ENCODE peak calls at places on chromosomes 3 and 15, in four cellular contexts. F is NCI-H1105 treated with DMSO at 0.1 percent for 48 hours, T is T-helper 2 cell, Z is neural progenitor cell. W is an unnamed sample.

GRCh38 chr3:149151843-149152242 is 22.4 kb downstream of the HPS3 start:
- DNase-seq in Z (no peak), F (no peak), T (no peak), W (no peak)

GRCh38 chr15:89912674-89913396 is at the start of gene ARPIN:
- DNase-seq in T (peak), F (no peak), Z (peak), W (peak)

GRCh38 chr3:147589016-147589415 is 179.9 kb downstream of the ZIC1 start:
- DNase-seq in T (no peak), F (no peak), Z (no peak), W (no peak)

GRCh38 chr3:126155280-126155640 is 25.1 kb downstream of the ALDH1L1 start:
- DNase-seq in T (no peak), F (no peak), Z (no peak), W (no peak)

GRCh38 chr3:64983583-64984359 is 296.0 kb upstream of the ADAMTS9 start:
- DNase-seq in T (no peak), Z (peak), F (no peak), W (no peak)

GRCh38 chr3:188196232-188196990 is 42.5 kb downstream of the LPP start:
- DNase-seq in F (no peak), T (no peak), Z (no peak), W (no peak)

GRCh38 chr15:76799760-76800159 is 105.4 kb downstream of the SCAPER start:
- DNase-seq in T (no peak), Z (no peak), F (no peak), W (no peak)

GRCh38 chr3:27097171-27097570 is 272.0 kb downstream of the NEK10 start:
- DNase-seq in T (no peak), F (no peak), Z (no peak), W (no peak)

GRCh38 chr15:83127547-83128150 is 20.2 kb downstream of the TM6SF1 start:
- DNase-seq in F (no peak), T (no peak), Z (no peak), W (no peak)

GRCh38 chr3:40223856-40224255 is 85.7 kb upstream of the EIF1B start:
- DNase-seq in T (no peak), Z (no peak), F (no peak), W (no peak)

GRCh38 chr3:156449712-156450574 is 105.0 kb downstream of the SSR3 start:
- DNase-seq in T (peak), F (peak), Z (peak), W (no peak)

GRCh38 chr3:98699132-98699531 is 64.0 kb upstream of the ST3GAL6 start:
- DNase-seq in F (no peak), Z (no peak), T (no peak), W (no peak)

GRCh38 chr3:134373942-134374790 is at the start of gene AMOTL2:
- DNase-seq in Z (peak), T (peak), F (peak), W (peak)

GRCh38 chr3:112561085-112561692 is 573 bp downstream of the ATG3 start:
- DNase-seq in T (peak), Z (peak), F (peak), W (peak)

GRCh38 chr3:173708191-173708590 is 310.6 kb downstream of the NLGN1 start:
- DNase-seq in T (no peak), Z (no peak), F (no peak), W (peak)

GRCh38 chr3:71031151-71031550 is 552.4 kb downstream of the FOXP1 start:
- DNase-seq in Z (no peak), T (no peak), F (no peak), W (no peak)

GRCh38 chr3:185150561-185150960 is 2.3 kb downstream of the C3orf70 start:
- DNase-seq in Z (no peak), F (no peak), T (no peak), W (no peak)

GRCh38 chr3:47495886-47496285 is 17.6 kb downstream of the ELP6 start:
- DNase-seq in T (no peak), F (no peak), Z (no peak), W (no peak)

GRCh38 chr3:132536442-132537153 is 60.5 kb upstream of the ACKR4 start:
- DNase-seq in F (no peak), T (no peak), Z (no peak), W (no peak)

GRCh38 chr3:173021547-173022185 is 119.4 kb downstream of the SPATA16 start:
- DNase-seq in Z (no peak), F (no peak), T (no peak), W (no peak)

GRCh38 chr3:188792788-188793187 is 379.0 kb upstream of the TPRG1 start:
- DNase-seq in F (no peak), Z (peak), T (no peak), W (peak)

GRCh38 chr3:120780977-120781376 is 38.4 kb downstream of the GTF2E1 start:
- DNase-seq in F (no peak), Z (no peak), T (no peak), W (no peak)

GRCh38 chr3:51710631-51711351 is 3.9 kb downstream of the GRM2 start:
- DNase-seq in F (no peak), T (no peak), Z (peak), W (peak)

GRCh38 chr3:87035339-87035738 is 44.4 kb upstream of the VGLL3 start:
- DNase-seq in T (no peak), Z (no peak), F (no peak), W (no peak)

GRCh38 chr15:31145271-31145911 is 43.9 kb upstream of the TRPM1 start:
- DNase-seq in F (no peak), Z (no peak), T (no peak), W (no peak)

W was measured in H7.